ENCODE peak calls at places on chromosomes 5 and 9, in four cellular contexts. K is H1, E is GM12878, V is K562. H is an unnamed sample.

GRCh38 chr5:124935060-124935459 is 188.6 kb upstream of the ZNF608 start:
- DNase-seq in K (no peak), E (peak), V (no peak), H (no peak)

GRCh38 chr9:77793909-77794308 is 145.8 kb upstream of the GNA14 start:
- DNase-seq in K (no peak), E (no peak), V (no peak), H (peak)

GRCh38 chr9:94916956-94917355 is 190.5 kb downstream of the AOPEP start:
- DNase-seq in K (no peak), E (no peak), V (no peak), H (no peak)

GRCh38 chr5:51382759-51383493 is at the start of gene ISL1:
- DNase-seq in K (peak), E (no peak), V (no peak), H (peak)

GRCh38 chr9:100601216-100601615 is 23.3 kb downstream of the CAVIN4 start:
- DNase-seq in K (peak), E (no peak), V (peak), H (peak)

GRCh38 chr9:3768698-3769458 is 243.1 kb upstream of the RFX3 start:
- DNase-seq in K (no peak), E (no peak), V (no peak), H (peak)

GRCh38 chr5:59584858-59585846 is 308.4 kb downstream of the PDE4D start:
- DNase-seq in K (no peak), E (no peak), V (no peak), H (no peak)

GRCh38 chr5:10736808-10737207 is 24.2 kb downstream of the DAP start:
- DNase-seq in K (no peak), E (no peak), V (no peak), H (no peak)

GRCh38 chr5:179901462-179901861 is 6.2 kb downstream of the TBC1D9B start:
- DNase-seq in K (no peak), E (no peak), V (no peak), H (no peak)

GRCh38 chr5:140011297-140011802 is 31.7 kb downstream of the NRG2 start:
- DNase-seq in K (no peak), E (peak), V (no peak), H (peak)

GRCh38 chr9:100430286-100430940 is 3.5 kb downstream of the MSANTD3 start:
- DNase-seq in K (no peak), E (no peak), V (no peak), H (no peak)

GRCh38 chr5:68418680-68419079 is 203.1 kb downstream of the PIK3R1 start:
- DNase-seq in K (no peak), E (no peak), V (no peak), H (no peak)

GRCh38 chr5:91366571-91366970 is 16.5 kb downstream of the ARRDC3 start:
- DNase-seq in K (no peak), E (no peak), V (no peak), H (no peak)

GRCh38 chr5:100904259-100904822 is 1.3 kb upstream of the ST8SIA4 start:
- DNase-seq in K (no peak), E (no peak), V (no peak), H (no peak)

GRCh38 chr5:138568061-138568824 is 7.0 kb downstream of the HSPA9 start:
- DNase-seq in K (no peak), E (no peak), V (no peak), H (peak)

GRCh38 chr5:34695275-34696032 is 39.3 kb downstream of the RAI14 start:
- DNase-seq in K (no peak), E (no peak), V (no peak), H (no peak)

GRCh38 chr5:138610468-138611294 is 35.5 kb upstream of the HSPA9 start:
- DNase-seq in K (peak), E (no peak), V (no peak), H (no peak)

GRCh38 chr5:115599502-115599901 is 2.8 kb downstream of the TICAM2 start:
- DNase-seq in K (no peak), E (no peak), V (no peak), H (peak)

GRCh38 chr5:111655169-111655924 is 101.6 kb downstream of the NREP start:
- DNase-seq in K (no peak), E (no peak), V (no peak), H (peak)

GRCh38 chr5:94345257-94345656 is 273.1 kb downstream of the KIAA0825 start:
- DNase-seq in K (no peak), E (no peak), V (no peak), H (no peak)

GRCh38 chr9:88965473-88965872 is 25.8 kb upstream of the S1PR3 start:
- DNase-seq in K (no peak), E (no peak), V (no peak), H (no peak)

GRCh38 chr5:124952079-124952478 is 205.6 kb upstream of the ZNF608 start:
- DNase-seq in K (no peak), E (peak), V (no peak), H (peak)

GRCh38 chr5:113278976-113279375 is 155.8 kb downstream of the TSSK1B start:
- DNase-seq in K (no peak), E (no peak), V (no peak), H (peak)

GRCh38 chr9:106929471-106930198 is 66.7 kb downstream of the ZNF462 start:
- DNase-seq in K (no peak), E (no peak), V (no peak), H (peak)

GRCh38 chr5:65625743-65626142 is 916 bp downstream of the SHLD3 start:
- DNase-seq in K (no peak), E (no peak), V (peak), H (no peak)

GRCh38 chr9:81058776-81059175 is 630.6 kb downstream of the TLE1 start:
- DNase-seq in K (no peak), E (no peak), V (no peak), H (no peak)

GRCh38 chr5:54727874-54728273 is 210.3 kb downstream of the SNX18 start:
- DNase-seq in K (no peak), E (no peak), V (no peak), H (no peak)

GRCh38 chr5:38265546-38266179 is 7.3 kb downstream of the EGFLAM start:
- DNase-seq in K (peak), E (no peak), V (peak), H (peak)
- TF ChIP-seq CHD1 in K (no peak), E (no peak), V (no peak), H (no peak)

GRCh38 chr9:35035851-35036701 is 36.3 kb downstream of the VCP start:
- DNase-seq in K (no peak), E (no peak), V (no peak), H (peak)
- TF ChIP-seq RAD21 in K (no peak), E (no peak), V (no peak), H (no peak)

DNA sequence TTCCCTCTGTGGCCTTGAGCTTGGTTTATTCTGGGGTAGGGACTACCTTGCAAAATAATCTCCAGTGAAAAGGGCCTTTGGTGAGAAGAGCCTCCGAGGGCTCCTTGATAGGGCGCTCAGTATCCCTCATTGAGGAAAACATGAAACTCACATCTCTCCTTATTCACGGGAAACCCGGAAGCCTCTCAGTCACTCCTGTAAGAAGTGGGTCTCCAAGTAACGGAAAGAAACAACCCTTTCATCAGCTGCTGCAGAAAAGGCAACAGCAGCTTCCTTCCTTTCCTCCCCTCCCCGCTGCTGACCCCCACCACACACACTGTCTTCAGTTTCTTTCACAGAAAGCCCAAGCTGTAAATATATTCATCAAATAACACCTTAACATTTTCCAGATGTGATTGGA is 81.5 kb downstream of the C9orf152 start:
- DNase-seq in K (no peak), E (no peak), V (no peak), H (no peak)
- H3K4me3 ChIP-seq in K (no peak), E (peak), V (no peak), H (peak)

GRCh38 chr9:68843239-68843638 is 138.2 kb downstream of the PIP5K1B start:
- DNase-seq in K (no peak), E (no peak), V (no peak), H (no peak)

GRCh38 chr9:68841292-68842052 is 136.4 kb downstream of the PIP5K1B start:
- DNase-seq in K (no peak), E (no peak), V (no peak), H (no peak)

GRCh38 chr9:68844623-68845612 is 139.9 kb downstream of the PIP5K1B start:
- DNase-seq in K (peak), E (no peak), V (peak), H (peak)

GRCh38 chr9:68842568-68842967 is 137.5 kb downstream of the PIP5K1B start:
- DNase-seq in K (no peak), E (no peak), V (no peak), H (no peak)

DNA sequence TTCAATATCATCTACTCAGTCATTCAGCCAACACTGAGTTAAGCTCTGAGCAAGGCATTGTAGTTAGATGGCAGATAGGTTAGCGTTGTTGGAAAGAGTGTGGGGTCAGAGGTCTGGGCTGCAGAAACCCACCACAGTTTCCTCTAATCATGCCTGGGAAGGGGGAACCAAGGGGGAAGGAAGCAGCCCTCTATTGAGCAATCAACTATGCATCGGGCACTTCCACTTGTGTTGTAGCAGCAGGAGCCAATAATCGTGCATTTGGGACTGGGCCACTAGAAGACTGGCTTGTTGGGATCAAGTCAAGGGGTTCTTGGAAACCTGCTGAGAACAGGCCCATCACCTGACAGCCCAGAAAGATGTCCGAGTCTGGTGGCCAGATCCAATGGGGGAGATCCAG is 139.2 kb downstream of the PIP5K1B start:
- DNase-seq in K (no peak), E (no peak), V (no peak), H (no peak)
- TF ChIP-seq CHD1 in K (no peak), E (no peak), V (no peak), H (no peak)

GRCh38 chr9:93680445-93681315 is 104.3 kb downstream of the PHF2 start:
- DNase-seq in K (peak), E (no peak), V (no peak), H (no peak)
- TF ChIP-seq RAD21 in K (no peak), E (no peak), V (no peak), H (no peak)

H was measured in IMR-90.